ENCODE peak calls at places on chromosomes 2 and 18, in four cellular contexts. One of them, this sample, is unnamed. For H3K9me3, the result is how much of the 10 kb centered on the place peaks cover.

GRCh38 chr18:36199691-36200295 is 12.5 kb downstream of the MOCOS start:
- DNase-seq in H1: no peak
- DNase-seq in HCT116: no peak
- DNase-seq in endothelial cell of umbilical vein: no peak
- DNase-seq in this sample: no peak

GRCh38 chr2:100643906-100644501 is 81.2 kb downstream of the PDCL3 start:
- DNase-seq in endothelial cell of umbilical vein: no peak
- DNase-seq in H1: no peak
- DNase-seq in HCT116: no peak
- DNase-seq in this sample: no peak

GRCh38 chr18:53458944-53459580 is 765.4 kb downstream of the MBD2 start:
- DNase-seq in HCT116: no peak
- DNase-seq in H1: peak
- DNase-seq in endothelial cell of umbilical vein: no peak
- DNase-seq in this sample: no peak

GRCh38 chr2:39411186-39411944 is 25.7 kb downstream of the MAP4K3 start:
- DNase-seq in endothelial cell of umbilical vein: peak
- DNase-seq in HCT116: peak
- DNase-seq in H1: no peak
- DNase-seq in this sample: no peak

GRCh38 chr18:58860747-58861224 is 3.9 kb upstream of the ZNF532 start:
- DNase-seq in H1: no peak
- DNase-seq in HCT116: no peak
- DNase-seq in endothelial cell of umbilical vein: peak
- DNase-seq in this sample: no peak

GRCh38 chr2:101435011-101435862 is 39.7 kb downstream of the RFX8 start:
- DNase-seq in endothelial cell of umbilical vein: peak
- DNase-seq in HCT116: no peak
- DNase-seq in H1: no peak
- DNase-seq in this sample: no peak

GRCh38 chr2:29573147-29573546 is 348.2 kb downstream of the ALK start:
- DNase-seq in HCT116: no peak
- DNase-seq in endothelial cell of umbilical vein: no peak
- DNase-seq in H1: no peak
- DNase-seq in this sample: no peak

GRCh38 chr2:164479460-164479859 is 141.8 kb downstream of the GRB14 start:
- DNase-seq in HCT116: peak
- DNase-seq in endothelial cell of umbilical vein: peak
- DNase-seq in H1: no peak
- DNase-seq in this sample: no peak

GRCh38 chr18:28163201-28163778 is 13.6 kb downstream of the CDH2 start:
- DNase-seq in HCT116: no peak
- DNase-seq in endothelial cell of umbilical vein: no peak
- DNase-seq in H1: no peak
- DNase-seq in this sample: no peak

GRCh38 chr2:194686569-194686968 is 970.5 kb upstream of the SLC39A10 start:
- DNase-seq in HCT116: no peak
- DNase-seq in endothelial cell of umbilical vein: no peak
- DNase-seq in H1: no peak
- DNase-seq in this sample: no peak

GRCh38 chr18:78605255-78605654 is 374.4 kb upstream of the SALL3 start:
- DNase-seq in endothelial cell of umbilical vein: no peak
- DNase-seq in HCT116: no peak
- DNase-seq in H1: no peak
- DNase-seq in this sample: no peak

GRCh38 chr2:174794851-174795374 is 30.6 kb upstream of the CHRNA1 start:
- DNase-seq in HCT116: no peak
- DNase-seq in H1: no peak
- DNase-seq in endothelial cell of umbilical vein: no peak
- DNase-seq in this sample: no peak

GRCh38 chr2:181311841-181312240 is 145.3 kb upstream of the ITGA4 start:
- DNase-seq in H1: no peak
- DNase-seq in HCT116: no peak
- DNase-seq in endothelial cell of umbilical vein: no peak
- DNase-seq in this sample: no peak

GRCh38 chr2:181876614-181877063 is 14.9 kb upstream of the ITPRID2 start:
- DNase-seq in H1: no peak
- DNase-seq in endothelial cell of umbilical vein: peak
- DNase-seq in HCT116: peak
- DNase-seq in this sample: no peak

GRCh38 chr18:77059294-77059916 is 73.2 kb downstream of the MBP start:
- DNase-seq in H1: no peak
- DNase-seq in endothelial cell of umbilical vein: peak
- DNase-seq in HCT116: peak
- DNase-seq in this sample: no peak

GRCh38 chr2:233824373-233824772 is 30.0 kb downstream of the HJURP start:
- DNase-seq in endothelial cell of umbilical vein: no peak
- DNase-seq in HCT116: no peak
- DNase-seq in H1: no peak
- DNase-seq in this sample: peak

GRCh38 chr2:179332903-179333302 is 68.3 kb upstream of the SESTD1 start:
- DNase-seq in endothelial cell of umbilical vein: peak
- DNase-seq in H1: no peak
- DNase-seq in HCT116: no peak
- DNase-seq in this sample: no peak

GRCh38 chr2:159064446-159065301 is 96.2 kb downstream of the TANC1 start:
- DNase-seq in HCT116: no peak
- DNase-seq in H1: no peak
- DNase-seq in endothelial cell of umbilical vein: peak
- DNase-seq in this sample: no peak

GRCh38 chr2:29689666-29690065 is 231.7 kb downstream of the ALK start:
- DNase-seq in HCT116: no peak
- DNase-seq in H1: no peak
- DNase-seq in endothelial cell of umbilical vein: no peak
- DNase-seq in this sample: no peak

GRCh38 chr2:168466190-168466737 is 10.2 kb downstream of the CERS6 start:
- DNase-seq in endothelial cell of umbilical vein: peak
- DNase-seq in H1: no peak
- DNase-seq in HCT116: no peak
- DNase-seq in this sample: no peak

GRCh38 chr2:54000524-54000923 is 29.7 kb upstream of the PSME4 start:
- DNase-seq in H1: no peak
- DNase-seq in endothelial cell of umbilical vein: peak
- DNase-seq in HCT116: no peak
- DNase-seq in this sample: no peak

GRCh38 chr2:207241198-207241597 is 75.5 kb upstream of the KLF7 start:
- DNase-seq in HCT116: no peak
- DNase-seq in endothelial cell of umbilical vein: no peak
- DNase-seq in H1: no peak
- DNase-seq in this sample: no peak

GRCh38 chr2:26727641-26728561 is 35.4 kb downstream of the KCNK3 start:
- DNase-seq in HCT116: no peak
- DNase-seq in endothelial cell of umbilical vein: no peak
- DNase-seq in H1: no peak
- DNase-seq in this sample: no peak

GRCh38 chr2:234490239-234491074 is 6.4 kb downstream of the ARL4C start:
- DNase-seq in H1: no peak
- DNase-seq in endothelial cell of umbilical vein: no peak
- DNase-seq in HCT116: no peak
- DNase-seq in this sample: no peak

GRCh38 chr18:36469471-36469870 is 172.0 kb downstream of the FHOD3 start:
- DNase-seq in HCT116: no peak
- DNase-seq in H1: no peak
- DNase-seq in endothelial cell of umbilical vein: no peak
- DNase-seq in this sample: no peak

GRCh38 chr2:233247744-233248143 is 3.7 kb upstream of the ATG16L1 start:
- DNase-seq in HCT116: peak
- DNase-seq in endothelial cell of umbilical vein: peak
- DNase-seq in H1: no peak
- DNase-seq in this sample: no peak

GRCh38 chr2:205563646-205564045 is 118.7 kb upstream of the NRP2 start:
- DNase-seq in endothelial cell of umbilical vein: no peak
- DNase-seq in HCT116: peak
- DNase-seq in H1: no peak
- DNase-seq in this sample: no peak

GRCh38 chr2:45683292-45683691 is 31.8 kb downstream of the PRKCE start:
- DNase-seq in HCT116: no peak
- DNase-seq in endothelial cell of umbilical vein: peak
- DNase-seq in H1: no peak
- DNase-seq in this sample: no peak

GRCh38 chr2:169464508-169465386 is 14.5 kb upstream of the BBS5 start:
- DNase-seq in endothelial cell of umbilical vein: no peak
- DNase-seq in HCT116: no peak
- DNase-seq in H1: no peak
- DNase-seq in this sample: no peak

GRCh38 chr18:25133879-25134278 is 218.1 kb downstream of the ZNF521 start:
- DNase-seq in endothelial cell of umbilical vein: no peak
- DNase-seq in HCT116: no peak
- DNase-seq in H1: no peak
- DNase-seq in this sample: no peak
- H3K9me3 ChIP-seq in endothelial cell of umbilical vein: under half
- H3K9me3 ChIP-seq in HCT116: under half
- H3K9me3 ChIP-seq in H1: under half
- H3K9me3 ChIP-seq in this sample: under half

DNA sequence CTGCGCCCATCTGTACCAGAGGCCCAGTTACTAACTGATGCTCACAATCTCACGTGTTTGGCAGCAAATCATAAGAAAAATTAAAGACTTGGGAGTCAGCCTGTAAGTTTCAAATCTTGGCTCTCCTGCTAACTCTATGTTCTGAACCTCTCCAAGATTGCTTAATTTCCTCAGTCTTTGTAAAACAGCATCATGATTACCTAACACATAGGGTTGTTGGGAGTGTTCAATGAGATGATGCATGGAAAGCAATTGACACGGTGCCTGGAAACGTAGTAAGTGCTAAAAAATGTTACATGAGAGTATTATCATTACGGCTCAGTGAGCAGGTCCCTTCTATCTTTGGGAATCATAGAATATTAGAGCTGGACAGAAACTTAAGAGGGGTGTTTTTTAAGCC is 497.6 kb upstream of the TCF4 start:
- DNase-seq in H1: no peak
- DNase-seq in HCT116: no peak
- DNase-seq in endothelial cell of umbilical vein: no peak
- DNase-seq in this sample: peak
- TF ChIP-seq POLR2AphosphoS5 in H1: no peak
- TF ChIP-seq POLR2AphosphoS5 in HCT116: no peak
- TF ChIP-seq POLR2AphosphoS5 in endothelial cell of umbilical vein: no peak
- TF ChIP-seq POLR2AphosphoS5 in this sample: peak

DNA sequence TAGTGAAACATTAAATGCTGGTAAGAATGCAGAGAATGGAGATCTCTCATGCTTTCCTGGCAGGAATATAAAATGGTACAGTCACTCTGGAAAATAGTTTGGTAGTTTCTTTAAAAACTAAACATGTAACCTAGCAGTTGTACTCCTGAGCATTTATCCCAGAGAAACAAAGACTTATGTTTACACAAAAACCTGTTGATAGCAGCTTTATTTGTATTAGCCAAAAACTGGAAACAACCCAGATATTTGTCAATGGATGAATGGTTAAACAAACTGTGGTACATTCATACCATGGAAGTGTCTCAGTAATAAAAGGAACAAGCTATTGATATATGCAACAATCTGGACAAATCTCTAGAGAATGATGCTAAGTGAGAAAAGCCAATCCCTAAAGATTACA is 81.7 kb upstream of the CTAGE1 start:
- DNase-seq in endothelial cell of umbilical vein: no peak
- DNase-seq in H1: no peak
- DNase-seq in HCT116: no peak
- DNase-seq in this sample: no peak
- H3K9me3 ChIP-seq in endothelial cell of umbilical vein: under half
- H3K9me3 ChIP-seq in H1: under half
- H3K9me3 ChIP-seq in HCT116: under half
- H3K9me3 ChIP-seq in this sample: under half

GRCh38 chr2:66550826-66551225 is 115.9 kb downstream of the MEIS1 start:
- DNase-seq in endothelial cell of umbilical vein: no peak
- DNase-seq in HCT116: no peak
- DNase-seq in H1: no peak
- DNase-seq in this sample: no peak

GRCh38 chr2:66545227-66545626 is 110.3 kb downstream of the MEIS1 start:
- DNase-seq in H1: no peak
- DNase-seq in endothelial cell of umbilical vein: no peak
- DNase-seq in HCT116: no peak
- DNase-seq in this sample: no peak

GRCh38 chr2:66548422-66548821 is 113.5 kb downstream of the MEIS1 start:
- DNase-seq in HCT116: no peak
- DNase-seq in H1: no peak
- DNase-seq in endothelial cell of umbilical vein: no peak
- DNase-seq in this sample: no peak

GRCh38 chr2:66547113-66547512 is 112.2 kb downstream of the MEIS1 start:
- DNase-seq in H1: no peak
- DNase-seq in endothelial cell of umbilical vein: no peak
- DNase-seq in HCT116: no peak
- DNase-seq in this sample: no peak

GRCh38 chr2:66547887-66548286 is 113.0 kb downstream of the MEIS1 start:
- DNase-seq in H1: no peak
- DNase-seq in endothelial cell of umbilical vein: no peak
- DNase-seq in HCT116: no peak
- DNase-seq in this sample: no peak
- TF ChIP-seq POLR2AphosphoS5 in H1: no peak
- TF ChIP-seq POLR2AphosphoS5 in endothelial cell of umbilical vein: no peak
- TF ChIP-seq POLR2AphosphoS5 in HCT116: no peak
- TF ChIP-seq POLR2AphosphoS5 in this sample: no peak

This sample was measured in sigmoid colon.